ENCODE peak calls at places on chromosomes 6 and 20, in five cellular contexts. V is A549, R is K562, P is GM12878, T is HepG2. Y is an unnamed sample.
A peak's percentile ranks its signal among the peaks of the same experiment; 100 is the strongest.

GRCh38 chr20:51573576-51574243 is 31.2 kb upstream of the NFATC2 start:
- DNase-seq in V (no peak), R (no peak), P (no peak), T (no peak), Y (no peak)

GRCh38 chr6:10529231-10529801 is 8.2 kb downstream of the GCNT2 start:
- DNase-seq in V (no peak), R (no peak), P (no peak), T (peak; percentile 42), Y (no peak)

GRCh38 chr6:6614096-6614964 is 25.8 kb downstream of the LY86 start:
- DNase-seq in V (no peak), R (no peak), P (no peak), T (no peak), Y (no peak)

GRCh38 chr20:37703338-37703660 is 9.5 kb downstream of the CTNNBL1 start:
- DNase-seq in V (no peak), R (no peak), P (no peak), T (no peak), Y (no peak)

GRCh38 chr6:30483677-30484279 is 5.5 kb upstream of the HLA-E start:
- DNase-seq in V (no peak), R (peak; percentile 29), P (peak; percentile 37), T (peak; percentile 66), Y (peak; percentile 57)

GRCh38 chr6:53119772-53120409 is 28.8 kb downstream of the GCM1 start:
- DNase-seq in V (peak; percentile 17), R (no peak), P (no peak), T (peak; percentile 92), Y (no peak)

GRCh38 chr6:24666097-24666615 is 543 bp downstream of the TDP2 start:
- DNase-seq in V (no peak), R (peak; percentile 40), P (no peak), T (no peak), Y (peak; percentile 66)

GRCh38 chr6:29153083-29153482 is 17.6 kb upstream of the OR2J2 start:
- DNase-seq in V (no peak), R (no peak), P (no peak), T (no peak), Y (no peak)

GRCh38 chr6:293185-294174 is 1.2 kb downstream of the DUSP22 start:
- DNase-seq in V (no peak), R (no peak), P (no peak), T (no peak), Y (no peak)

GRCh38 chr20:2604506-2604835 is 48.0 kb upstream of the NOP56 start:
- DNase-seq in V (no peak), R (no peak), P (no peak), T (no peak), Y (peak; percentile 26)

GRCh38 chr6:3732345-3733141 is 19.0 kb downstream of the PXDC1 start:
- DNase-seq in V (peak; percentile 44), R (peak; percentile 84), P (no peak), T (peak; percentile 64), Y (peak; percentile 82)

GRCh38 chr6:106860940-106861339 is 113.6 kb downstream of the CD24 start:
- DNase-seq in V (no peak), R (no peak), P (no peak), T (no peak), Y (no peak)

GRCh38 chr6:116779569-116780164 is 14.1 kb upstream of the FAM162B start:
- DNase-seq in V (peak; percentile 6), R (peak; percentile 10), P (no peak), T (peak; percentile 58), Y (peak; percentile 32)

GRCh38 chr20:19913927-19914614 is 103.1 kb upstream of the NAA20 start:
- DNase-seq in V (no peak), R (no peak), P (peak; percentile 48), T (peak; percentile 47), Y (no peak)

GRCh38 chr6:104623052-104623690 is 236.5 kb downstream of the HACE1 start:
- DNase-seq in V (peak; percentile 2), R (no peak), P (no peak), T (no peak), Y (no peak)

GRCh38 chr20:58746551-58747399 is 54.2 kb downstream of the NPEPL1 start:
- DNase-seq in V (no peak), R (no peak), P (no peak), T (no peak), Y (peak; percentile 31)

GRCh38 chr6:139569561-139569960 is 195.1 kb upstream of the CITED2 start:
- DNase-seq in V (no peak), R (no peak), P (no peak), T (no peak), Y (no peak)

GRCh38 chr6:14360565-14360964 is 243.0 kb downstream of the CD83 start:
- DNase-seq in V (no peak), R (no peak), P (no peak), T (no peak), Y (no peak)

GRCh38 chr20:37564388-37565133 is 36.9 kb upstream of the BLCAP start:
- DNase-seq in V (peak; percentile 46), R (peak; percentile 82), P (no peak), T (peak; percentile 30), Y (peak; percentile 90)

GRCh38 chr6:122580731-122581130 is 29.5 kb upstream of the PKIB start:
- DNase-seq in V (no peak), R (no peak), P (no peak), T (peak; percentile 4), Y (no peak)

GRCh38 chr20:62876826-62877728 is 15.5 kb upstream of the TCFL5 start:
- DNase-seq in V (no peak), R (no peak), P (no peak), T (no peak), Y (peak; percentile 32)

GRCh38 chr20:61815176-61815575 is 250.5 kb downstream of the TAF4 start:
- DNase-seq in V (no peak), R (no peak), P (no peak), T (no peak), Y (no peak)

GRCh38 chr20:58592076-58592695 is 58.9 kb upstream of the STX16 start:
- DNase-seq in V (no peak), R (no peak), P (no peak), T (no peak), Y (no peak)

GRCh38 chr6:36912583-36912982 is 26.8 kb downstream of the C6orf89 start:
- DNase-seq in V (no peak), R (no peak), P (peak; percentile 72), T (no peak), Y (no peak)

GRCh38 chr20:2815242-2815900 is 584 bp downstream of the C20orf141 start:
- DNase-seq in V (no peak), R (no peak), P (no peak), T (no peak), Y (peak; percentile 11)

GRCh38 chr6:12138377-12138776 is 126.3 kb downstream of the HIVEP1 start:
- DNase-seq in V (no peak), R (no peak), P (no peak), T (peak; percentile 16), Y (no peak)

GRCh38 chr6:117829594-117830319 is 77.3 kb upstream of the SLC35F1 start:
- DNase-seq in V (peak; percentile 9), R (no peak), P (no peak), T (peak; percentile 44), Y (peak; percentile 27)

GRCh38 chr6:147774856-147775255 is 266.4 kb downstream of the SAMD5 start:
- DNase-seq in V (no peak), R (no peak), P (no peak), T (peak; percentile 20), Y (no peak)

GRCh38 chr20:39518649-39519048 is 556.5 kb downstream of the DHX35 start:
- DNase-seq in V (no peak), R (no peak), P (no peak), T (no peak), Y (no peak)
- TF ChIP-seq MAX in V (no peak), R (no peak), P (no peak), T (no peak), Y (no peak)

GRCh38 chr20:56786503-56786902 is 157.4 kb downstream of the TFAP2C start:
- DNase-seq in V (no peak), R (no peak), P (no peak), T (no peak), Y (no peak)
- TF ChIP-seq EP300 in V (no peak), R (no peak), P (no peak), T (no peak), Y (no peak)

GRCh38 chr6:74404366-74404765 is 708.4 kb downstream of the CD109 start:
- DNase-seq in V (no peak), R (no peak), P (no peak), T (no peak), Y (no peak)
- TF ChIP-seq MAX in V (no peak), R (no peak), P (no peak), T (no peak), Y (no peak)

GRCh38 chr20:18005990-18006364 is 37.2 kb downstream of the MGME1 start:
- DNase-seq in V (no peak), R (no peak), P (no peak), T (no peak), Y (no peak)
- TF ChIP-seq EP300 in V (no peak), R (no peak), P (no peak), T (no peak), Y (no peak)

Y was measured in SK-N-SH.